ENCODE peak calls at places on chromosomes 5 and 9, in five cellular contexts. Z is lower leg skin, M is AG04450, R is transverse colon, J is activated T-cell treated with anti-CD3 and anti-CD28 coated beads for 4 hours. L is an unnamed sample.

GRCh38 chr9:125559194-125559593 is 147.8 kb downstream of the MAPKAP1 start:
- DNase-seq in Z (no peak), M (no peak), R (no peak), J (no peak), L (no peak)

GRCh38 chr9:136551401-136552116 is 5.7 kb upstream of the NOTCH1 start:
- DNase-seq in Z (peak), M (no peak), R (peak), J (no peak), L (no peak)

GRCh38 chr5:108650997-108651396 is 96.7 kb upstream of the FER start:
- DNase-seq in Z (no peak), M (no peak), R (no peak), J (no peak), L (no peak)

GRCh38 chr9:128917151-128917849 is 3.5 kb upstream of the PHYHD1 start:
- DNase-seq in Z (peak), M (no peak), R (peak), J (no peak), L (no peak)

GRCh38 chr9:97502984-97503861 is 1.8 kb downstream of the TMOD1 start:
- DNase-seq in Z (no peak), M (no peak), R (no peak), J (no peak), L (no peak)

GRCh38 chr5:165630211-165630866 is 2124.9 kb downstream of the MAT2B start:
- DNase-seq in Z (peak), M (peak), R (peak), J (no peak), L (peak)

GRCh38 chr5:144125163-144125726 is 45.2 kb downstream of the YIPF5 start:
- DNase-seq in Z (no peak), M (no peak), R (no peak), J (no peak), L (no peak)

GRCh38 chr5:68216737-68217231 is 1.2 kb downstream of the PIK3R1 start:
- DNase-seq in Z (no peak), M (no peak), R (no peak), J (no peak), L (no peak)

GRCh38 chr9:120412425-120412951 is 167.5 kb downstream of the CDK5RAP2 start:
- DNase-seq in Z (no peak), M (peak), R (no peak), J (no peak), L (no peak)

GRCh38 chr5:54024466-54024865 is 285.9 kb downstream of the ARL15 start:
- DNase-seq in Z (no peak), M (peak), R (no peak), J (no peak), L (peak)

GRCh38 chr9:135107592-135108235 is 20.2 kb downstream of the OLFM1 start:
- DNase-seq in Z (no peak), M (no peak), R (no peak), J (no peak), L (no peak)

GRCh38 chr5:168104811-168105481 is 186.5 kb upstream of the WWC1 start:
- DNase-seq in Z (no peak), M (no peak), R (peak), J (no peak), L (no peak)

GRCh38 chr9:135604437-135605237 is 34.7 kb downstream of the GLT6D1 start:
- DNase-seq in Z (no peak), M (no peak), R (no peak), J (no peak), L (no peak)

GRCh38 chr5:66224273-66224672 is 80.2 kb downstream of the SREK1 start:
- DNase-seq in Z (no peak), M (no peak), R (no peak), J (no peak), L (no peak)

GRCh38 chr5:13566903-13567339 is 377.6 kb downstream of the DNAH5 start:
- DNase-seq in Z (no peak), M (no peak), R (peak), J (no peak), L (peak)

GRCh38 chr5:78706825-78707224 is 58.3 kb upstream of the LHFPL2 start:
- DNase-seq in Z (no peak), M (no peak), R (no peak), J (no peak), L (no peak)

GRCh38 chr9:78677326-78677725 is 380.4 kb downstream of the PSAT1 start:
- DNase-seq in Z (no peak), M (no peak), R (no peak), J (no peak), L (no peak)

GRCh38 chr9:133141833-133142594 is 21.0 kb upstream of the RALGDS start:
- DNase-seq in Z (no peak), M (no peak), R (peak), J (peak), L (no peak)

GRCh38 chr5:147455321-147455720 is 54.5 kb downstream of the DPYSL3 start:
- DNase-seq in Z (peak), M (no peak), R (no peak), J (no peak), L (no peak)

GRCh38 chr9:136231478-136232297 is 13.9 kb downstream of the QSOX2 start:
- DNase-seq in Z (no peak), M (no peak), R (no peak), J (no peak), L (no peak)

GRCh38 chr9:116671605-116672004 is 15.5 kb upstream of the TRIM32 start:
- DNase-seq in Z (no peak), M (no peak), R (no peak), J (no peak), L (no peak)

GRCh38 chr5:159616967-159617366 is 286.7 kb upstream of the IL12B start:
- DNase-seq in Z (no peak), M (no peak), R (no peak), J (no peak), L (no peak)

GRCh38 chr9:113155911-113156559 is 5.2 kb downstream of the SLC31A2 start:
- DNase-seq in Z (no peak), M (no peak), R (peak), J (peak), L (no peak)

GRCh38 chr9:138074516-138074915 is 196.9 kb downstream of the CACNA1B start:
- DNase-seq in Z (no peak), M (no peak), R (no peak), J (no peak), L (no peak)

GRCh38 chr9:134217431-134218210 is 53.3 kb upstream of the RNU6ATAC start:
- DNase-seq in Z (no peak), M (no peak), R (no peak), J (no peak), L (no peak)

GRCh38 chr5:143577554-143577953 is 174.1 kb upstream of the NR3C1 start:
- DNase-seq in Z (no peak), M (no peak), R (no peak), J (no peak), L (no peak)

GRCh38 chr9:104788251-104788650 is 24.3 kb downstream of the NIPSNAP3B start:
- DNase-seq in Z (no peak), M (no peak), R (no peak), J (no peak), L (no peak)

GRCh38 chr5:164608507-164608906 is 1103.1 kb downstream of the MAT2B start:
- DNase-seq in Z (no peak), M (no peak), R (no peak), J (no peak), L (no peak)

GRCh38 chr9:68802525-68803015 is 97.5 kb downstream of the PIP5K1B start:
- DNase-seq in Z (no peak), M (no peak), R (peak), J (no peak), L (no peak)

GRCh38 chr9:88826651-88827245 is 164.5 kb upstream of the S1PR3 start:
- DNase-seq in Z (no peak), M (peak), R (no peak), J (no peak), L (peak)

GRCh38 chr9:31700252-31701045 is 684.0 kb upstream of the ACO1 start:
- DNase-seq in Z (no peak), M (no peak), R (no peak), J (no peak), L (no peak)

GRCh38 chr9:136057236-136058151 is 37.6 kb downstream of the NACC2 start:
- DNase-seq in Z (no peak), M (no peak), R (no peak), J (no peak), L (no peak)

GRCh38 chr9:110744753-110745522 is 76.3 kb downstream of the MUSK start:
- DNase-seq in Z (peak), M (peak), R (no peak), J (no peak), L (peak)

GRCh38 chr9:5510360-5510931 is at the start of gene PDCD1LG2:
- DNase-seq in Z (no peak), M (peak), R (no peak), J (no peak), L (no peak)

GRCh38 chr5:1564182-1564748 is 40.5 kb upstream of the LPCAT1 start:
- DNase-seq in Z (peak), M (no peak), R (peak), J (no peak), L (peak)

GRCh38 chr9:96751815-96752214 is 26.1 kb downstream of the ZNF510 start:
- DNase-seq in Z (no peak), M (no peak), R (no peak), J (no peak), L (no peak)